ENCODE peak calls at places on chromosomes 13 and 19, in ten cellular contexts. I, J, V, Y, L, F, C, D, R and E are unnamed samples.

GRCh38 chr13:95858286-95859075 is 181.5 kb downstream of the DNAJC3 start:
- DNase-seq in I (no peak), J (no peak), V (no peak), Y (no peak), L (peak; percentile 58), F (no peak), C (no peak), D (no peak), R (peak; percentile 19), E (no peak)

GRCh38 chr19:47609885-47610545 is 1.1 kb downstream of the BICRA start:
- DNase-seq in I (no peak), J (peak; percentile 63), V (no peak), Y (peak; percentile 9), L (peak; percentile 47), F (peak; percentile 89), C (no peak), D (peak; percentile 60), R (peak; percentile 68), E (peak; percentile 62)

GRCh38 chr13:101799196-101799595 is 346.7 kb downstream of the ITGBL1 start:
- DNase-seq in I (no peak), J (no peak), V (no peak), Y (no peak), L (no peak), F (no peak), C (no peak), D (no peak), R (no peak), E (no peak)

GRCh38 chr19:40614595-40615411 is 13.6 kb downstream of the LTBP4 start:
- DNase-seq in I (peak; percentile 75), J (peak; percentile 83), V (peak; percentile 28), Y (peak; percentile 58), L (no peak), F (peak; percentile 95), C (no peak), D (peak; percentile 71), R (peak; percentile 94), E (peak; percentile 90)

GRCh38 chr13:39531646-39532045 is 71.3 kb downstream of the LHFPL6 start:
- DNase-seq in I (no peak), J (no peak), V (no peak), Y (no peak), L (no peak), F (no peak), C (no peak), D (no peak), R (peak; percentile 24), E (peak; percentile 26)

GRCh38 chr13:49308104-49308875 is 60.6 kb downstream of the CDADC1 start:
- DNase-seq in I (no peak), J (no peak), V (no peak), Y (no peak), L (no peak), F (no peak), C (no peak), D (no peak), R (no peak), E (no peak)

GRCh38 chr19:13466697-13467096 is 39.6 kb downstream of the CACNA1A start:
- DNase-seq in I (no peak), J (no peak), V (no peak), Y (no peak), L (no peak), F (no peak), C (no peak), D (no peak), R (no peak), E (no peak)

GRCh38 chr19:33660426-33661160 is 38.8 kb downstream of the CHST8 start:
- DNase-seq in I (no peak), J (no peak), V (no peak), Y (no peak), L (no peak), F (no peak), C (no peak), D (no peak), R (no peak), E (no peak)

GRCh38 chr13:80245162-80245733 is 95.7 kb downstream of the SPRY2 start:
- DNase-seq in I (peak; percentile 13), J (no peak), V (no peak), Y (no peak), L (no peak), F (no peak), C (no peak), D (no peak), R (no peak), E (no peak)

GRCh38 chr13:49165798-49166752 is 54.1 kb upstream of the MLNR start:
- DNase-seq in I (no peak), J (no peak), V (no peak), Y (no peak), L (no peak), F (no peak), C (no peak), D (no peak), R (no peak), E (no peak)